ENCODE peak calls at places on chromosomes 1 and 21, in six cellular contexts. J is GM12878, E is K562, A is GM12892, Y is HepG2, W is H1. R is an unnamed sample.

GRCh38 chr21:34593423-34593822 is 21.5 kb downstream of the RCAN1 start:
- DNase-seq in J (no peak), E (no peak), A (no peak), Y (no peak), W (no peak), R (no peak)

GRCh38 chr1:225772323-225772768 is 5.3 kb upstream of the SRP9 start:
- DNase-seq in J (no peak), E (peak), A (peak), Y (peak), W (peak), R (no peak)

GRCh38 chr1:183070923-183071618 is 47.9 kb downstream of the LAMC1 start:
- DNase-seq in J (peak), E (no peak), A (peak), Y (peak), W (no peak), R (peak)

GRCh38 chr1:36440044-36440443 is 10.2 kb downstream of the OSCP1 start:
- DNase-seq in J (no peak), E (no peak), A (no peak), Y (no peak), W (no peak), R (no peak)

GRCh38 chr1:48109390-48110009 is 112.3 kb upstream of the TRABD2B start:
- DNase-seq in J (no peak), E (no peak), A (no peak), Y (peak), W (no peak), R (no peak)

GRCh38 chr21:41605178-41605933 is 97.4 kb upstream of the TMPRSS2 start:
- DNase-seq in J (no peak), E (no peak), A (no peak), Y (peak), W (no peak), R (no peak)

GRCh38 chr1:235030919-235031596 is 97.6 kb downstream of the TOMM20 start:
- DNase-seq in J (no peak), E (no peak), A (no peak), Y (no peak), W (no peak), R (no peak)

GRCh38 chr1:184260382-184260781 is 126.4 kb upstream of the C1orf21 start:
- DNase-seq in J (no peak), E (no peak), A (no peak), Y (no peak), W (no peak), R (no peak)

GRCh38 chr1:32197074-32197473 is 3.3 kb upstream of the CCDC28B start:
- DNase-seq in J (no peak), E (no peak), A (no peak), Y (no peak), W (no peak), R (no peak)

GRCh38 chr1:92299477-92300125 is 742 bp downstream of the RPAP2 start:
- DNase-seq in J (no peak), E (no peak), A (no peak), Y (no peak), W (no peak), R (no peak)

GRCh38 chr1:177490240-177490639 is 319.5 kb downstream of the BRINP2 start:
- DNase-seq in J (no peak), E (no peak), A (no peak), Y (no peak), W (no peak), R (no peak)

GRCh38 chr21:16841917-16842316 is 670.9 kb upstream of the CXADR start:
- DNase-seq in J (no peak), E (no peak), A (no peak), Y (no peak), W (no peak), R (no peak)

GRCh38 chr1:6930901-6931300 is 145.6 kb downstream of the CAMTA1 start:
- DNase-seq in J (no peak), E (no peak), A (no peak), Y (no peak), W (no peak), R (no peak)

GRCh38 chr1:3481836-3482589 is 27.5 kb downstream of the ARHGEF16 start:
- DNase-seq in J (no peak), E (no peak), A (no peak), Y (no peak), W (no peak), R (no peak)

GRCh38 chr21:28587748-28588147 is 404.9 kb downstream of the LTN1 start:
- DNase-seq in J (no peak), E (no peak), A (no peak), Y (no peak), W (no peak), R (no peak)

GRCh38 chr1:179549368-179549700 is 26.4 kb downstream of the NPHS2 start:
- DNase-seq in J (no peak), E (no peak), A (no peak), Y (no peak), W (no peak), R (no peak)

GRCh38 chr1:26114165-26114927 is 2.7 kb downstream of the PDIK1L start:
- DNase-seq in J (no peak), E (no peak), A (no peak), Y (no peak), W (no peak), R (no peak)

GRCh38 chr1:109373051-109373593 is 24.6 kb downstream of the SORT1 start:
- DNase-seq in J (no peak), E (no peak), A (no peak), Y (peak), W (no peak), R (no peak)

GRCh38 chr1:51636765-51637522 is 20.1 kb downstream of the OSBPL9 start:
- DNase-seq in J (no peak), E (no peak), A (no peak), Y (no peak), W (no peak), R (no peak)

GRCh38 chr1:112818990-112819689 is 104.0 kb upstream of the PPM1J start:
- DNase-seq in J (no peak), E (peak), A (no peak), Y (no peak), W (no peak), R (no peak)

GRCh38 chr1:47696404-47696910 is 258.6 kb downstream of the FOXD2 start:
- DNase-seq in J (no peak), E (no peak), A (no peak), Y (no peak), W (no peak), R (no peak)

GRCh38 chr1:15174615-15174983 is 21.1 kb downstream of the TMEM51 start:
- DNase-seq in J (no peak), E (no peak), A (no peak), Y (no peak), W (no peak), R (no peak)

GRCh38 chr1:233635765-233636502 is 22.0 kb downstream of the KCNK1 start:
- DNase-seq in J (no peak), E (peak), A (no peak), Y (no peak), W (no peak), R (no peak)

GRCh38 chr1:1614204-1614953 is 921 bp upstream of the MIB2 start:
- DNase-seq in J (no peak), E (peak), A (no peak), Y (peak), W (no peak), R (no peak)

GRCh38 chr1:89635825-89636815 is 3.2 kb downstream of the LRRC8C start:
- DNase-seq in J (no peak), E (no peak), A (no peak), Y (no peak), W (no peak), R (no peak)

GRCh38 chr21:14358775-14359174 is 24.2 kb downstream of the HSPA13 start:
- DNase-seq in J (no peak), E (no peak), A (no peak), Y (no peak), W (no peak), R (no peak)

GRCh38 chr21:42155045-42155855 is 63.7 kb upstream of the ABCG1 start:
- DNase-seq in J (no peak), E (no peak), A (no peak), Y (no peak), W (no peak), R (no peak)

GRCh38 chr1:233614743-233615521 is 1.0 kb downstream of the KCNK1 start:
- DNase-seq in J (no peak), E (no peak), A (peak), Y (no peak), W (no peak), R (no peak)

GRCh38 chr1:56135864-56136147 is 443.6 kb downstream of the PLPP3 start:
- DNase-seq in J (no peak), E (no peak), A (no peak), Y (no peak), W (no peak), R (no peak)

GRCh38 chr21:45575304-45575992 is 33.2 kb upstream of the SLC19A1 start:
- DNase-seq in J (no peak), E (no peak), A (no peak), Y (no peak), W (no peak), R (no peak)

GRCh38 chr1:198275598-198275997 is 118.8 kb downstream of the NEK7 start:
- DNase-seq in J (no peak), E (no peak), A (no peak), Y (no peak), W (no peak), R (no peak)

GRCh38 chr21:38476385-38476784 is 21.9 kb downstream of the ERG start:
- DNase-seq in J (no peak), E (peak), A (no peak), Y (no peak), W (no peak), R (no peak)

GRCh38 chr1:6343506-6344405 is 49.8 kb downstream of the ACOT7 start:
- DNase-seq in J (no peak), E (peak), A (peak), Y (peak), W (peak), R (peak)

GRCh38 chr1:47487826-47488450 is 50.1 kb downstream of the FOXD2 start:
- DNase-seq in J (no peak), E (no peak), A (no peak), Y (no peak), W (no peak), R (no peak)

GRCh38 chr1:45658171-45658570 is 28.2 kb downstream of the GPBP1L1 start:
- DNase-seq in J (no peak), E (no peak), A (no peak), Y (peak), W (no peak), R (no peak)

GRCh38 chr1:236795757-236796719 is 946 bp downstream of the MTR start:
- DNase-seq in J (peak), E (no peak), A (no peak), Y (peak), W (no peak), R (no peak)

GRCh38 chr1:200184196-200184595 is 156.7 kb downstream of the NR5A2 start:
- DNase-seq in J (no peak), E (no peak), A (no peak), Y (no peak), W (no peak), R (no peak)

GRCh38 chr1:176656257-176656995 is 193.5 kb downstream of the PAPPA2 start:
- DNase-seq in J (no peak), E (no peak), A (no peak), Y (no peak), W (no peak), R (no peak)

GRCh38 chr1:10387611-10388386 is 11.1 kb upstream of the PGD start:
- DNase-seq in J (peak), E (no peak), A (no peak), Y (no peak), W (no peak), R (peak)

GRCh38 chr1:245915851-245916250 is 591.2 kb downstream of the SMYD3 start:
- DNase-seq in J (no peak), E (no peak), A (no peak), Y (no peak), W (no peak), R (no peak)
- TF ChIP-seq POLR2A in J (no peak), E (no peak), A (no peak), Y (no peak), W (no peak), R (no peak)

GRCh38 chr1:77373702-77374101 is 91.9 kb downstream of the AK5 start:
- DNase-seq in J (no peak), E (no peak), A (no peak), Y (no peak), W (no peak), R (no peak)

GRCh38 chr1:77375541-77375940 is 93.7 kb downstream of the AK5 start:
- DNase-seq in J (no peak), E (no peak), A (no peak), Y (no peak), W (no peak), R (no peak)

GRCh38 chr1:77370161-77370560 is 88.3 kb downstream of the AK5 start:
- DNase-seq in J (no peak), E (no peak), A (no peak), Y (no peak), W (no peak), R (no peak)

GRCh38 chr1:77371396-77371795 is 89.6 kb downstream of the AK5 start:
- DNase-seq in J (no peak), E (no peak), A (no peak), Y (no peak), W (no peak), R (no peak)

DNA sequence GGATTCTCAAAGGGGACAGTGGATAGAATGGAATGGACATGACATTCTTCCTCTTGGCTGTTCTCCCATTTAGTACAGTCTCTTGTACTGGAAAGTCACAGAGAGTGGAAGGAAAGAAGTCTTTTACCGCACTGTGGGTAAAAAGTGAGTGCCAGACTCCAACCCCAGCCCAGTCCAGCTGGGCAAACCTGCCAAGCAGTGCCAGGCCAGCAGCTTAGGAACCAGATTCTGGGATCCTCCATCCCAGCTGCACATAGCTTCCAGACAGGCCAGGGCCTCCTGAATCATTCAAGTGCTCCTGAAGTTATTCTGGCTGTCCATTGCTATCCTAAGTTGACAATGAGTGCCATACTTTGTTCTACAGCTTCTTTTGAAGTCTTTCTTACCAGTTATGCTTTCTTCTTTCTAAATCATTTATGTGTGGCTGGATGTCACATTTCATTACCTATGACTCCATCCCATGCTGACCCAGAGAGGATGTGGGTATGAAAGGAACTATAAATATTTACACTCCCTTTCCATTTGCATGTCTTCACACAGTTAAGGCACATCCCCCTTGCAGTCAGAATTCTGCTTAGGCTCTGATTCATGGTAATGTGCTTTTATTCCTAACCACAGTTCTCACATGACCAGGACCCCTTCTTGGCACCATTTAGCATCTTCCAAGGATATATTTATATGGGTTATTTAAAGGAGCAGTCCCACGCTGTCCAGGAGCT is 88.9 kb downstream of the AK5 start:
- DNase-seq in J (no peak), E (no peak), A (no peak), Y (no peak), W (no peak), R (no peak)
- TF ChIP-seq TAF1 in J (no peak), E (no peak), A (no peak), Y (no peak), W (no peak), R (no peak)

GRCh38 chr21:24738063-24738462 is 869.2 kb downstream of the MRPL39 start:
- DNase-seq in J (no peak), E (no peak), A (no peak), Y (no peak), W (no peak), R (no peak)
- TF ChIP-seq POLR2A in J (no peak), E (no peak), A (no peak), Y (no peak), W (no peak), R (no peak)

DNA sequence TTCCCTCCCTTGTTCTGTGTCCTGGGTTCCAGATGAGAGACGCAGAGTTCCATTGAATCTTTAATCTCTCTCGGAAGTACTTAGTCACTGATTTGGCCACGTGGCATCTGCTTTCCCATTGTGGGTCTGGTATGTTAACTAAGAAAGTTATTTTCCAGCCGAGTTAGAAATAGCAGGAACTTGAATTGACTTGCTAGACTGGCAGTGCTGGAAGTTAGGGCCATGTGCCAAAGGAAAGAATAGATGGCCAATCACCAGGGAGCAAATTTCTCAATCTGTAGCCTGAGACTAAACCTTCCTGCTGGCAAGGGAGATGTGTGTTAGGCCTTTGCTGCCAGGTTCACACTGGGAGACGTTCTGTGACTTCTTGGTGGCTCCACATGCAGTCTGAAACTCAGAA is 24.2 kb upstream of the SLFNL1 start:
- DNase-seq in J (no peak), E (no peak), A (no peak), Y (no peak), W (no peak), R (no peak)
- TF ChIP-seq TAF1 in J (no peak), E (no peak), A (no peak), Y (no peak), W (no peak), R (no peak)

GRCh38 chr1:244083544-244083943 is 32.5 kb downstream of the ZBTB18 start:
- DNase-seq in J (no peak), E (no peak), A (no peak), Y (no peak), W (no peak), R (no peak)

GRCh38 chr1:244087021-244087560 is 36.0 kb downstream of the ZBTB18 start:
- DNase-seq in J (no peak), E (no peak), A (no peak), Y (no peak), W (no peak), R (no peak)

GRCh38 chr1:244084763-244085162 is 33.7 kb downstream of the ZBTB18 start:
- DNase-seq in J (no peak), E (no peak), A (no peak), Y (no peak), W (no peak), R (no peak)

GRCh38 chr1:244080343-244080929 is 29.4 kb downstream of the ZBTB18 start:
- DNase-seq in J (no peak), E (no peak), A (no peak), Y (no peak), W (no peak), R (no peak)

DNA sequence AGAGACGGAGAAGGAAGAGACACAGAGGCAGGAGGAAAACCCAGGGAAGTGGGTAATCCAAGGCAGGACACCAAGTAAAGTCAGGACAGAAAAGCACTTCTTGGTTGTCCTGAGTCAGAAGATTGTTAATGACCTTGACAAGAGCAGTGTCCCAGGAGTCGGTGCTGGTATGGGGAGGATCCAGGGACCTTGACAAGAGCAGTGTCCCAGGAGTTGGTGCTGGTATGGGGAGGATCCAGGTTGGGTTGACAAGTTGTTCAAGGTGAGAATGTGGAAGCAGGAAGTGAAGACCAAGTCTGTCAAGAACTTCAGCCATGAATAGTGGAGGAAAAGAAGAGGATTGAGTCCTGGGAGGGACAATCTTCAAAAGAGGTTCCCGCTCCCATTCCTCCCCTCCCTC is 31.9 kb downstream of the ZBTB18 start:
- DNase-seq in J (no peak), E (no peak), A (no peak), Y (no peak), W (no peak), R (no peak)
- TF ChIP-seq POLR2A in J (no peak), E (no peak), A (no peak), Y (no peak), W (no peak), R (no peak)

DNA sequence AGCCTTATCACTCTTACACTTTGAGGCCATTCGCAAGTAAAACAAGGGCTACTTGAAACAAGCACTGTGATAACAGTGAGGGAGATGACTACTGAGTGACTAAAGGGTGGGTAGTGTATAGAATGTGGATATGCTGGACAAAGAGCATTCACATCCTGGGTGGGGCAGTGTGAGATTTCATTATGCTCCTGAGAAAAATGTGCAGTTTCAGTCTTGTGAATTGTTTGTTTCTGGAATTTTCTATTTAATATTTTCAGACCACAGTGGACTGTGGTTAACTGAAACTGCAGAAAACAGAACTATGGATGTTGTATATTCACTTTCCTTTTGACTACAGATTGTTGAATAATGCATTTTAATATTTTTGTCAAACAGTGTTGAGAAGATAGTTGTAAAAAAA is 25.1 kb upstream of the B3GALT2 start:
- DNase-seq in J (peak), E (no peak), A (no peak), Y (peak), W (no peak), R (no peak)
- TF ChIP-seq TAF1 in J (no peak), E (no peak), A (no peak), Y (no peak), W (no peak), R (no peak)